ENCODE peak calls at places on chromosomes 5 and 9, in six cellular contexts. J is Right ventricle myocardium superior; G is CD4-positive, alpha-beta memory T cell; L is body of pancreas; H is AG04450; A is M059J. D is an unnamed sample.
A peak's percentile ranks its signal among the peaks of the same experiment; 100 is the strongest.

GRCh38 chr5:181223729-181224389 is 778 bp downstream of the TRIM41 start:
- DNase-seq in L (peak; percentile 49), J (peak; percentile 71), A (no peak), H (no peak), G (no peak), D (no peak)

GRCh38 chr5:55636711-55637110 is 75.4 kb downstream of the SLC38A9 start:
- DNase-seq in A (peak; percentile 55), H (no peak), L (peak; percentile 54), G (no peak), J (no peak), D (no peak)

GRCh38 chr5:140214831-140215230 is 39.8 kb downstream of the CYSTM1 start:
- DNase-seq in A (peak; percentile 96), L (peak; percentile 66), J (no peak), G (no peak), H (peak; percentile 67), D (no peak)

GRCh38 chr9:114366334-114367128 is 21.3 kb downstream of the AKNA start:
- DNase-seq in H (peak; percentile 64), J (no peak), G (peak; percentile 59), L (no peak), A (peak; percentile 95), D (peak; percentile 73)

GRCh38 chr9:116383956-116384355 is 230.4 kb downstream of the PAPPA start:
- DNase-seq in G (no peak), J (no peak), L (no peak), A (peak; percentile 13), H (peak; percentile 27), D (no peak)

GRCh38 chr9:16336833-16337232 is 533.6 kb downstream of the BNC2 start:
- DNase-seq in A (peak; percentile 6), G (no peak), H (no peak), L (no peak), J (no peak), D (no peak)

GRCh38 chr9:131096490-131097258 is at the start of gene AIF1L:
- DNase-seq in L (peak; percentile 53), G (no peak), A (peak; percentile 20), J (no peak), H (no peak), D (no peak)

GRCh38 chr9:84668204-84669007 is 1.1 kb upstream of the NTRK2 start:
- DNase-seq in G (peak; percentile 6), L (peak; percentile 66), H (no peak), A (peak; percentile 72), J (peak; percentile 84), D (no peak)

GRCh38 chr5:40121236-40121635 is 558.5 kb upstream of the PTGER4 start:
- DNase-seq in A (peak; percentile 39), J (no peak), H (no peak), L (no peak), G (no peak), D (no peak)

GRCh38 chr9:35195683-35196082 is 33.9 kb downstream of the UNC13B start:
- DNase-seq in J (no peak), G (no peak), L (no peak), A (peak; percentile 18), H (no peak), D (no peak)

GRCh38 chr5:32017638-32018429 is 156.3 kb downstream of the GOLPH3 start:
- DNase-seq in H (no peak), J (no peak), G (no peak), L (no peak), A (peak; percentile 84), D (no peak)

GRCh38 chr5:54844905-54845566 is 140.4 kb downstream of the ESM1 start:
- DNase-seq in J (no peak), H (peak; percentile 41), G (peak; percentile 57), L (no peak), A (peak; percentile 54), D (peak; percentile 53)

GRCh38 chr5:181189363-181189961 is 15.5 kb downstream of the TRIM7 start:
- DNase-seq in L (peak; percentile 35), G (peak; percentile 79), H (no peak), J (peak; percentile 64), A (peak; percentile 42), D (peak; percentile 53)

GRCh38 chr5:73186976-73187375 is 14.0 kb downstream of the TMEM174 start:
- DNase-seq in L (no peak), A (no peak), H (no peak), J (no peak), G (no peak), D (no peak)

GRCh38 chr5:176536132-176536901 is 885 bp downstream of the RNF44 start:
- DNase-seq in H (no peak), A (peak; percentile 82), L (peak; percentile 74), J (peak; percentile 90), G (peak; percentile 84), D (peak; percentile 82)

GRCh38 chr5:34811691-34812090 is 27.3 kb upstream of the TTC23L start:
- DNase-seq in H (no peak), L (no peak), G (no peak), J (no peak), A (no peak), D (no peak)

GRCh38 chr9:86508208-86508903 is 154.1 kb upstream of the TUT7 start:
- DNase-seq in L (no peak), G (no peak), J (no peak), A (no peak), H (no peak), D (no peak)

GRCh38 chr5:31682847-31683246 is 43.9 kb downstream of the PDZD2 start:
- DNase-seq in A (no peak), H (no peak), L (no peak), G (no peak), J (no peak), D (no peak)

GRCh38 chr5:10934789-10935355 is 173.8 kb upstream of the DAP start:
- DNase-seq in L (no peak), G (no peak), J (no peak), H (no peak), A (no peak), D (no peak)

GRCh38 chr9:123337971-123338370 is 18.0 kb upstream of the CRB2 start:
- DNase-seq in A (peak; percentile 28), L (no peak), J (no peak), G (no peak), H (no peak), D (peak; percentile 71)

GRCh38 chr9:134403292-134403681 is 77.0 kb downstream of the RXRA start:
- DNase-seq in J (peak; percentile 81), H (no peak), A (no peak), L (no peak), G (no peak), D (no peak)

GRCh38 chr5:113106821-113107220 is 130.2 kb downstream of the DCP2 start:
- DNase-seq in J (no peak), G (no peak), L (no peak), A (no peak), H (no peak), D (no peak)